ENCODE peak calls at places on chromosomes 11 and 22, in five cellular contexts. Q is amniotic epithelial cell; X is activated gamma-delta T cell treated with anti-CD3 and anti-CD28 coated beads, Interleukin-2, amount 50 U/mL, for 16 hours; H is NCI-H1105 treated with DMSO at 0.1 percent for 48 hours; D is NAMALWA. V is an unnamed sample.

GRCh38 chr22:27331526-27332281 is 469.9 kb downstream of the MN1 start:
- DNase-seq in X (no peak), D (peak), H (no peak), Q (peak), V (no peak)

GRCh38 chr11:72244317-72245231 is 598 bp upstream of the PHOX2A start:
- DNase-seq in H (no peak), D (no peak), X (no peak), Q (no peak), V (peak)

GRCh38 chr11:77473001-77473800 is 693 bp downstream of the PAK1 start:
- DNase-seq in D (no peak), Q (peak), X (peak), H (peak), V (peak)

GRCh38 chr11:21949741-21950413 is 243.0 kb upstream of the ANO5 start:
- DNase-seq in Q (no peak), X (no peak), H (no peak), D (no peak), V (no peak)

GRCh38 chr11:123174196-123175183 is 20.6 kb downstream of the CLMP start:
- DNase-seq in X (no peak), H (no peak), Q (peak), D (no peak), V (no peak)

GRCh38 chr11:29641201-29641600 is 375.6 kb downstream of the KCNA4 start:
- DNase-seq in H (no peak), X (no peak), D (no peak), Q (peak), V (no peak)

GRCh38 chr22:29503811-29504372 is 23.9 kb downstream of the NEFH start:
- DNase-seq in H (peak), Q (peak), X (no peak), D (no peak), V (no peak)

GRCh38 chr11:44732564-44732963 is 5.8 kb downstream of the TSPAN18 start:
- DNase-seq in Q (no peak), H (no peak), D (no peak), X (no peak), V (no peak)

GRCh38 chr11:20035701-20036601 is 124.3 kb downstream of the DBX1 start:
- DNase-seq in Q (peak), X (no peak), D (no peak), H (peak), V (no peak)

GRCh38 chr11:122843281-122844150 is 5.2 kb downstream of the CRTAM start:
- DNase-seq in Q (no peak), X (peak), H (no peak), D (no peak), V (peak)

GRCh38 chr22:17230239-17230638 is 11.0 kb upstream of the ADA2 start:
- DNase-seq in H (no peak), D (no peak), X (no peak), Q (no peak), V (no peak)

GRCh38 chr11:88313441-88313840 is 24.1 kb downstream of the CTSC start:
- DNase-seq in Q (no peak), H (no peak), D (no peak), X (no peak), V (no peak)

GRCh38 chr11:65501530-65502273 is 2.9 kb downstream of the MALAT1 start:
- DNase-seq in H (peak), D (peak), X (no peak), Q (no peak), V (no peak)

GRCh38 chr11:115872418-115872817 is 368.2 kb upstream of the CADM1 start:
- DNase-seq in H (no peak), X (no peak), Q (no peak), D (no peak), V (no peak)

GRCh38 chr22:19598054-19598855 is 74.0 kb upstream of the CLDN5 start:
- DNase-seq in X (no peak), D (no peak), H (no peak), Q (no peak), V (no peak)

GRCh38 chr11:28606930-28607329 is 498.7 kb downstream of the METTL15 start:
- DNase-seq in Q (peak), X (no peak), H (no peak), D (no peak), V (no peak)

GRCh38 chr11:73321342-73322110 is 13.4 kb downstream of the ARHGEF17 start:
- DNase-seq in Q (peak), H (no peak), X (no peak), D (no peak), V (no peak)

GRCh38 chr22:43782448-43782847 is 29.7 kb downstream of the EFCAB6 start:
- DNase-seq in H (no peak), D (no peak), X (no peak), Q (no peak), V (no peak)

GRCh38 chr22:38273135-38273761 is 438 bp upstream of the TMEM184B start:
- DNase-seq in X (no peak), D (no peak), H (peak), Q (no peak), V (no peak)

GRCh38 chr11:79949574-79949973 is 508.7 kb upstream of the TENM4 start:
- DNase-seq in D (no peak), Q (no peak), X (no peak), H (no peak), V (no peak)

GRCh38 chr11:90669094-90669493 is 446.2 kb upstream of the CHORDC1 start:
- DNase-seq in X (no peak), H (no peak), D (no peak), Q (no peak), V (no peak)

GRCh38 chr22:45550891-45551290 is 48.2 kb downstream of the FBLN1 start:
- DNase-seq in H (no peak), D (no peak), X (no peak), Q (no peak), V (no peak)

GRCh38 chr11:117595440-117595839 is 201.6 kb downstream of the DSCAML1 start:
- DNase-seq in D (no peak), Q (no peak), H (no peak), X (no peak), V (no peak)

GRCh38 chr11:115132829-115133228 is 371.4 kb downstream of the CADM1 start:
- DNase-seq in Q (peak), H (no peak), D (peak), X (no peak), V (peak)

GRCh38 chr11:26583550-26583949 is 11.5 kb upstream of the MUC15 start:
- DNase-seq in D (no peak), H (peak), Q (peak), X (no peak), V (no peak)

GRCh38 chr11:128868851-128869671 is 2.0 kb upstream of the KCNJ1 start:
- DNase-seq in D (no peak), Q (no peak), X (no peak), H (no peak), V (no peak)

GRCh38 chr11:58832246-58832645 is 12.3 kb downstream of the GLYATL2 start:
- DNase-seq in X (no peak), H (no peak), D (no peak), Q (no peak), V (no peak)

GRCh38 chr11:102368472-102368871 is 21.5 kb downstream of the BIRC2 start:
- DNase-seq in D (no peak), H (no peak), Q (no peak), X (no peak), V (peak)

GRCh38 chr11:119195680-119196079 is 10.4 kb downstream of the NHERF4 start:
- DNase-seq in Q (peak), X (no peak), D (no peak), H (no peak), V (peak)

GRCh38 chr11:76803811-76804600 is 20.9 kb downstream of the TSKU start:
- DNase-seq in D (no peak), X (peak), Q (peak), H (no peak), V (peak)

GRCh38 chr22:50498322-50498861 is 9.1 kb downstream of the LMF2 start:
- DNase-seq in Q (peak), D (peak), H (peak), X (peak), V (peak)

GRCh38 chr11:62547691-62548281 is 1.2 kb upstream of the AHNAK start:
- DNase-seq in Q (no peak), H (no peak), X (no peak), D (no peak), V (no peak)

GRCh38 chr11:94751806-94752205 is 16.4 kb upstream of the AMOTL1 start:
- DNase-seq in X (no peak), D (no peak), H (no peak), Q (no peak), V (no peak)

GRCh38 chr11:9922806-9923205 is 258.9 kb downstream of the SWAP70 start:
- DNase-seq in D (no peak), H (no peak), X (no peak), Q (peak), V (no peak)

GRCh38 chr11:1148752-1149180 is 9.0 kb upstream of the MUC5AC start:
- DNase-seq in H (no peak), Q (no peak), X (no peak), D (no peak), V (no peak)

GRCh38 chr11:76617553-76618265 is 52.8 kb downstream of the LRRC32 start:
- DNase-seq in D (no peak), Q (peak), X (no peak), H (no peak), V (no peak)

GRCh38 chr11:22681281-22681812 is 14.9 kb downstream of the GAS2 start:
- DNase-seq in X (no peak), H (no peak), D (peak), Q (no peak), V (no peak)